ENCODE peak calls at places on chromosomes 11 and 22, in four cellular contexts. D is psoas muscle, X is choroid plexus epithelial cell, K is fibroblast of lung. B is an unnamed sample.

GRCh38 chr11:112241486-112241885 is 15.3 kb downstream of the PTS start:
- DNase-seq in K (peak; percentile 95), D (no peak), X (peak; percentile 82), B (no peak)

GRCh38 chr11:36195496-36196346 is 93.5 kb downstream of the COMMD9 start:
- DNase-seq in X (peak; percentile 43), K (peak; percentile 5), D (no peak), B (no peak)

GRCh38 chr22:21802056-21802455 is 65.4 kb downstream of the MAPK1 start:
- DNase-seq in D (no peak), X (no peak), K (peak; percentile 33), B (no peak)

GRCh38 chr22:23767303-23767672 is 484 bp downstream of the CHCHD10 start:
- DNase-seq in D (no peak), K (no peak), X (no peak), B (no peak)

GRCh38 chr11:47355283-47356128 is 3.0 kb upstream of the MYBPC3 start:
- DNase-seq in K (peak; percentile 83), X (peak; percentile 94), D (peak; percentile 95), B (no peak)

GRCh38 chr22:21938071-21938822 is 14.4 kb downstream of the PPM1F start:
- DNase-seq in X (peak; percentile 94), D (peak; percentile 94), K (peak; percentile 81), B (peak; percentile 94)

GRCh38 chr11:72609045-72609444 is 65.2 kb downstream of the PDE2A start:
- DNase-seq in D (no peak), X (peak; percentile 71), K (peak; percentile 23), B (peak; percentile 45)

GRCh38 chr11:36116161-36116560 is 172.3 kb downstream of the LDLRAD3 start:
- DNase-seq in D (no peak), X (no peak), K (no peak), B (no peak)

GRCh38 chr11:55571828-55572227 is at the start of gene OR4C16:
- DNase-seq in K (no peak), X (no peak), D (no peak), B (no peak)

GRCh38 chr22:22692707-22693530 is 48.5 kb downstream of the GGTLC2 start:
- DNase-seq in K (peak; percentile 25), X (peak; percentile 53), D (no peak), B (peak; percentile 70)

GRCh38 chr22:23534851-23535717 is 45.0 kb downstream of the IGLL1 start:
- DNase-seq in K (no peak), D (no peak), X (no peak), B (no peak)

GRCh38 chr11:134244593-134244992 is 8.6 kb downstream of the THYN1 start:
- DNase-seq in X (peak; percentile 64), D (no peak), K (no peak), B (peak; percentile 57)

GRCh38 chr11:33733978-33734377 is 2.2 kb downstream of the CD59 start:
- DNase-seq in X (no peak), D (no peak), K (no peak), B (no peak)

GRCh38 chr11:115548878-115549528 is 44.8 kb upstream of the CADM1 start:
- DNase-seq in X (no peak), K (no peak), D (no peak), B (no peak)

GRCh38 chr11:27420722-27421572 is 51.6 kb downstream of the LGR4 start:
- DNase-seq in D (no peak), X (no peak), K (peak; percentile 66), B (no peak)

GRCh38 chr11:130032931-130033330 is 30.3 kb upstream of the PRDM10 start:
- DNase-seq in X (no peak), D (no peak), K (no peak), B (no peak)

GRCh38 chr22:30947163-30947820 is 21.3 kb downstream of the MORC2 start:
- DNase-seq in D (no peak), K (no peak), X (no peak), B (no peak)

GRCh38 chr11:12455938-12456337 is 78.6 kb downstream of the PARVA start:
- DNase-seq in D (no peak), K (peak; percentile 87), X (peak; percentile 53), B (no peak)

GRCh38 chr11:5690216-5690615 is 626 bp downstream of the TRIM22 start:
- DNase-seq in X (peak; percentile 30), D (no peak), K (peak; percentile 36), B (no peak)

GRCh38 chr11:10379433-10379832 is 74.6 kb downstream of the ADM start:
- DNase-seq in X (peak; percentile 35), D (no peak), K (peak; percentile 83), B (no peak)

GRCh38 chr22:27998511-27999410 is 79.7 kb upstream of the PITPNB start:
- DNase-seq in X (no peak), K (no peak), D (no peak), B (no peak)

GRCh38 chr11:64687204-64687603 is 35.8 kb downstream of the NRXN2 start:
- DNase-seq in K (no peak), X (no peak), D (peak; percentile 74), B (no peak)

DNA sequence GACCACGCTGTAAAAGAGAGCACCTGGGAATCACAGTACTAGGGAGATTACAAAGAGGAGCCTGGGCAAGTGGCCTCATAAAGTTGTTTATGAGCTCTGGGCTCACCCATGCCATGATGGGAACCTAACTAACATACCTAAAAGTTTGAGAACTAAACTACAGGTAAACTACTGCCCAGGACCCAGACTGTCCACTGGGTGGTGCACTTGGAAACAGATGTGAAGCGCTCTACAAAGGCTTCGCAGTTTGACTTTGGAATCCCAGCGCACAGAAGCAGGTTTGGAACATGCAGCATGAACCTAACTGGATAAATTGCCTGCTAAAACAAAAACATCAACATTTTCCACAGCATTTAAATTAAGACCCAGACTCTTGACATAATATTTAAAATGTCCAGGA is 418.6 kb downstream of the FAM181B start:
- DNase-seq in D (no peak), K (no peak), X (no peak), B (no peak)
- TF ChIP-seq CTCF in D (no peak), K (no peak), X (peak; percentile 4), B (peak; percentile 42)

GRCh38 chr11:1457856-1458255 is 28.7 kb downstream of the MOB2 start:
- DNase-seq in D (no peak), X (no peak), K (no peak), B (no peak)
- TF ChIP-seq CTCF in D (no peak), X (no peak), K (no peak), B (no peak)

DNA sequence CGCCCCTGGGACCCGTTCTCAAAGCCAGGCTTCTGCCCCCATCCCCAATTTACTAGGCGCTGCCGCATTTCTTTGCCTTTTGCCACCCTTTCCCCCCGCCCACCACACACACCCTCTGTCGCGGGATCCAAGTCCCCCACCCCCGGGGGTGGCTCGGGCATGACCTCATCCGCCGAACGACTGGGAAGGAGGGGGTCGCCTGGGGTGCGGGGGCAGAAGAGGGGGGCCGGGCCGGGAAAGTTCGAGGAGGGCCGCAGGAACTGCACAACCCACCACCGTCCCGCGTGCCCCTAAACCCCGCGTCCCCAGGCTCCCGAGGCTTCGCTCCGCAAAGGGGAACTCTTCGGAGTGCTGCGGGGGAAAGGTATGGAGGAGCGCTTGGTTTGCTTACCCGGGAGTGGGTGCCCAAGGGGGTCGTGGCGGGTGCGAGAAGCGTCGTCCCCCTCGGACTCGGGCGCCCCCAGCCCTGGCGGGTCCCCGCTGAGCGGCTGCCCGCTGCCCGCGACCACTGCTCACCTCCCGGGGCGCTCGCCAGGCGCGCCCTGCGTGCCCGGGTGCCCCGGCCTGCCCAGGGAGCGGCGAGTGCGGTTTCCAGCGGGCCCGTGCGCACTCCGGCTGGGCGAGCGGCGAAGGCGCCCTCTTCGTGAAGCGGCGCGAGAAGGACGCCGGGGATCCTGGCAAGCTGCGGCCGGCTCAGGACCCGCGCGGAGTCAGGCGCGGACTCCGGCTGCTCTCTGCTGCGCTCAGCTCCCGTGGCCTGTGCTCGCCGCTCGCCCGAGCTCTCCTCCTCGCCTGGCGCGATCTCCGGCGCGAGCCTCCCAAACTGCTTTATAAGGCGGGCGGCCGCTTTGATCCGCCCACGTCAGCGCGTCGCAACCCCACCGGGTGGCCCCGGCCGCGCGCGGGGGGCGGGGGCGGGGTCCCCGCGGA is 3.9 kb upstream of the WNT11 start:
- DNase-seq in K (peak; percentile 78), D (peak; percentile 83), X (peak; percentile 83), B (no peak)
- TF ChIP-seq CTCF in K (no peak), D (no peak), X (no peak), B (no peak)

GRCh38 chr11:68213135-68213515 is at the start of gene KMT5B:
- DNase-seq in X (peak; percentile 68), D (peak; percentile 74), K (no peak), B (peak; percentile 48)

GRCh38 chr11:68215087-68215445 is 2.0 kb upstream of the KMT5B start:
- DNase-seq in X (no peak), D (no peak), K (no peak), B (peak; percentile 43)

GRCh38 chr11:68214173-68215086 is 1.3 kb upstream of the KMT5B start:
- DNase-seq in K (no peak), D (peak; percentile 23), X (peak; percentile 14), B (peak; percentile 37)

GRCh38 chr11:68212421-68213134 is 518 bp downstream of the KMT5B start:
- DNase-seq in D (peak; percentile 78), K (peak; percentile 71), X (peak; percentile 81), B (peak; percentile 87)

DNA sequence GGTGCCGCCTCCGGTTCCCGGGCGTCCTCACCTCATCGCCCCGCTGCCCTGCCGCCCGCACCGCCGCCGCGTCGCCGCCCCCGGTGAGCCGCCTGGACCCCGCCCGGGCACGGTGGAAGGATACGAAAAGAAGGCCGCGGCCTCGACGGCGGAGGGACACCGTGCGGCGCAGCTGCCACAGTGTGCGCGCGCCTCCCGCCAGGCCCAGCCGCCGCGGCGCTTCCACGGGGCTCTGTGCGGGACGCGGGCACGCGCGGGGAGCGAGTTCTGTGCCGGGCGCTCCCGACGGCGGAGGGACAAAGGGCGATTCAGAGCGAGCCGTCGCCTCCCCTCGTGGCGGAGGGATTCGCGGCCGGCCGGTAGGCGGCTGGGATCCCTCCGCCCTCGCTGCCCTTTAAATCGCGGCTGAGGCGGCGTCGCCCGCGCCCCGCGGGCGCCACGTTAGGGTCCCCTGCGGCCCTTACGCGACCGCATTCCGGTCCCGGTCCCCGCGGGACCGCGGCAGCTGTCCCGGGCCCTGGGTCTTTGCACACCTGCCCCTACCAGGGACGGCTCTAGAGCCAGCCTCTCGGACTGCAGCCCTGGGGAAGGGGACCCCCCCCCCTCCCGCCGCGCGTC is 568 bp upstream of the KMT5B start:
- DNase-seq in D (peak; percentile 93), X (peak; percentile 98), K (peak; percentile 98), B (peak; percentile 87)
- TF ChIP-seq CTCF in D (no peak), X (no peak), K (no peak), B (no peak)

GRCh38 chr11:7417328-7417727 is 68.0 kb upstream of the OLFML1 start:
- DNase-seq in D (no peak), X (no peak), K (no peak), B (no peak)

GRCh38 chr11:7414729-7415536 is 70.4 kb upstream of the OLFML1 start:
- DNase-seq in K (no peak), D (no peak), X (no peak), B (no peak)

GRCh38 chr11:7415537-7415817 is 69.8 kb upstream of the OLFML1 start:
- DNase-seq in D (no peak), K (no peak), X (no peak), B (no peak)

GRCh38 chr11:7416080-7416479 is 69.2 kb upstream of the OLFML1 start:
- DNase-seq in X (no peak), K (no peak), D (no peak), B (no peak)

GRCh38 chr11:7413961-7414728 is 71.2 kb upstream of the OLFML1 start:
- DNase-seq in X (no peak), D (no peak), K (no peak), B (no peak)
- TF ChIP-seq CTCF in X (no peak), D (no peak), K (no peak), B (no peak)

GRCh38 chr22:36860017-36860416 is 789 bp upstream of the NCF4 start:
- DNase-seq in K (no peak), D (no peak), X (no peak), B (no peak)
- TF ChIP-seq CTCF in K (no peak), D (no peak), X (peak; percentile 24), B (peak; percentile 7)

GRCh38 chr11:14884667-14885273 is 7.3 kb downstream of the CYP2R1 start:
- DNase-seq in K (no peak), X (no peak), D (no peak), B (no peak)
- TF ChIP-seq CTCF in K (no peak), X (no peak), D (no peak), B (no peak)

B was measured in GM10248.